ENCODE peak calls at places on chromosomes 11 and 22, in nine cellular contexts. One of them, this sample, is unnamed.

GRCh38 chr11:96256213-96256580 is 86.8 kb downstream of the MAML2 start:
- DNase-seq in nucleus accumbens: no peak
- DNase-seq in suprapubic skin: no peak
- DNase-seq in HEK293T: no peak
- DNase-seq in tibial nerve: no peak
- DNase-seq in stimulated activated CD4-positive, alpha-beta T cell treated with anti-CD3 and anti-CD28 coated beads, Interleukin-15, amount 100 ng/mL, for 24 hours: no peak
- DNase-seq in NCI-H2107: no peak
- DNase-seq in kidney: no peak
- DNase-seq in sciatic nerve: no peak
- DNase-seq in this sample: no peak

GRCh38 chr11:19846654-19847330 is 134.2 kb downstream of the NAV2 start:
- DNase-seq in NCI-H2107: no peak
- DNase-seq in tibial nerve: no peak
- DNase-seq in HEK293T: no peak
- DNase-seq in nucleus accumbens: no peak
- DNase-seq in sciatic nerve: no peak
- DNase-seq in kidney: no peak
- DNase-seq in suprapubic skin: no peak
- DNase-seq in stimulated activated CD4-positive, alpha-beta T cell treated with anti-CD3 and anti-CD28 coated beads, Interleukin-15, amount 100 ng/mL, for 24 hours: no peak
- DNase-seq in this sample: no peak

GRCh38 chr11:83819936-83820549 is 533.9 kb upstream of the CCDC90B start:
- DNase-seq in nucleus accumbens: no peak
- DNase-seq in NCI-H2107: no peak
- DNase-seq in sciatic nerve: no peak
- DNase-seq in suprapubic skin: no peak
- DNase-seq in stimulated activated CD4-positive, alpha-beta T cell treated with anti-CD3 and anti-CD28 coated beads, Interleukin-15, amount 100 ng/mL, for 24 hours: no peak
- DNase-seq in kidney: no peak
- DNase-seq in HEK293T: peak
- DNase-seq in tibial nerve: no peak
- DNase-seq in this sample: peak

GRCh38 chr22:16960220-16960883 is 47.7 kb downstream of the GAB4 start:
- DNase-seq in HEK293T: peak
- DNase-seq in kidney: no peak
- DNase-seq in NCI-H2107: no peak
- DNase-seq in sciatic nerve: no peak
- DNase-seq in suprapubic skin: no peak
- DNase-seq in nucleus accumbens: no peak
- DNase-seq in tibial nerve: no peak
- DNase-seq in stimulated activated CD4-positive, alpha-beta T cell treated with anti-CD3 and anti-CD28 coated beads, Interleukin-15, amount 100 ng/mL, for 24 hours: no peak
- DNase-seq in this sample: no peak

GRCh38 chr11:122724520-122724919 is 69.0 kb downstream of the UBASH3B start:
- DNase-seq in tibial nerve: no peak
- DNase-seq in stimulated activated CD4-positive, alpha-beta T cell treated with anti-CD3 and anti-CD28 coated beads, Interleukin-15, amount 100 ng/mL, for 24 hours: no peak
- DNase-seq in HEK293T: no peak
- DNase-seq in sciatic nerve: no peak
- DNase-seq in kidney: no peak
- DNase-seq in nucleus accumbens: no peak
- DNase-seq in NCI-H2107: no peak
- DNase-seq in suprapubic skin: no peak
- DNase-seq in this sample: no peak

GRCh38 chr22:30694171-30694637 is 470 bp upstream of the OSBP2 start:
- DNase-seq in tibial nerve: no peak
- DNase-seq in nucleus accumbens: peak
- DNase-seq in kidney: peak
- DNase-seq in HEK293T: peak
- DNase-seq in NCI-H2107: peak
- DNase-seq in suprapubic skin: no peak
- DNase-seq in stimulated activated CD4-positive, alpha-beta T cell treated with anti-CD3 and anti-CD28 coated beads, Interleukin-15, amount 100 ng/mL, for 24 hours: peak
- DNase-seq in sciatic nerve: peak
- DNase-seq in this sample: peak

GRCh38 chr11:12862761-12863469 is 146.2 kb upstream of the RASSF10 start:
- DNase-seq in NCI-H2107: no peak
- DNase-seq in nucleus accumbens: no peak
- DNase-seq in suprapubic skin: no peak
- DNase-seq in HEK293T: peak
- DNase-seq in tibial nerve: peak
- DNase-seq in kidney: peak
- DNase-seq in sciatic nerve: peak
- DNase-seq in stimulated activated CD4-positive, alpha-beta T cell treated with anti-CD3 and anti-CD28 coated beads, Interleukin-15, amount 100 ng/mL, for 24 hours: no peak
- DNase-seq in this sample: no peak

GRCh38 chr22:45830531-45831245 is 146.3 kb downstream of the WNT7B start:
- DNase-seq in stimulated activated CD4-positive, alpha-beta T cell treated with anti-CD3 and anti-CD28 coated beads, Interleukin-15, amount 100 ng/mL, for 24 hours: no peak
- DNase-seq in suprapubic skin: no peak
- DNase-seq in sciatic nerve: no peak
- DNase-seq in nucleus accumbens: no peak
- DNase-seq in kidney: no peak
- DNase-seq in HEK293T: no peak
- DNase-seq in tibial nerve: no peak
- DNase-seq in NCI-H2107: no peak
- DNase-seq in this sample: peak

GRCh38 chr11:12092714-12093113 is 17.7 kb upstream of the MICAL2 start:
- DNase-seq in nucleus accumbens: no peak
- DNase-seq in HEK293T: no peak
- DNase-seq in stimulated activated CD4-positive, alpha-beta T cell treated with anti-CD3 and anti-CD28 coated beads, Interleukin-15, amount 100 ng/mL, for 24 hours: no peak
- DNase-seq in NCI-H2107: peak
- DNase-seq in tibial nerve: no peak
- DNase-seq in kidney: no peak
- DNase-seq in suprapubic skin: peak
- DNase-seq in sciatic nerve: no peak
- DNase-seq in this sample: no peak

GRCh38 chr11:66346476-66347424 is 679 bp downstream of the B4GAT1 start:
- DNase-seq in tibial nerve: no peak
- DNase-seq in kidney: peak
- DNase-seq in nucleus accumbens: no peak
- DNase-seq in sciatic nerve: no peak
- DNase-seq in stimulated activated CD4-positive, alpha-beta T cell treated with anti-CD3 and anti-CD28 coated beads, Interleukin-15, amount 100 ng/mL, for 24 hours: peak
- DNase-seq in suprapubic skin: no peak
- DNase-seq in HEK293T: no peak
- DNase-seq in NCI-H2107: no peak
- DNase-seq in this sample: no peak

GRCh38 chr11:121643530-121644512 is 191.1 kb upstream of the SORL1-AS1 start:
- DNase-seq in NCI-H2107: no peak
- DNase-seq in kidney: no peak
- DNase-seq in sciatic nerve: no peak
- DNase-seq in stimulated activated CD4-positive, alpha-beta T cell treated with anti-CD3 and anti-CD28 coated beads, Interleukin-15, amount 100 ng/mL, for 24 hours: no peak
- DNase-seq in nucleus accumbens: no peak
- DNase-seq in suprapubic skin: no peak
- DNase-seq in tibial nerve: no peak
- DNase-seq in HEK293T: no peak
- DNase-seq in this sample: no peak

GRCh38 chr11:63250162-63251050 is 7.0 kb upstream of the SLC22A25 start:
- DNase-seq in tibial nerve: no peak
- DNase-seq in sciatic nerve: no peak
- DNase-seq in suprapubic skin: no peak
- DNase-seq in stimulated activated CD4-positive, alpha-beta T cell treated with anti-CD3 and anti-CD28 coated beads, Interleukin-15, amount 100 ng/mL, for 24 hours: no peak
- DNase-seq in nucleus accumbens: no peak
- DNase-seq in kidney: no peak
- DNase-seq in NCI-H2107: no peak
- DNase-seq in HEK293T: no peak
- DNase-seq in this sample: no peak

GRCh38 chr11:65776196-65776595 is 4.6 kb downstream of the AP5B1 start:
- DNase-seq in nucleus accumbens: no peak
- DNase-seq in suprapubic skin: peak
- DNase-seq in sciatic nerve: peak
- DNase-seq in stimulated activated CD4-positive, alpha-beta T cell treated with anti-CD3 and anti-CD28 coated beads, Interleukin-15, amount 100 ng/mL, for 24 hours: no peak
- DNase-seq in kidney: no peak
- DNase-seq in HEK293T: no peak
- DNase-seq in NCI-H2107: no peak
- DNase-seq in tibial nerve: no peak
- DNase-seq in this sample: no peak

GRCh38 chr11:76510060-76511047 is 65.5 kb downstream of the EMSY start:
- DNase-seq in sciatic nerve: no peak
- DNase-seq in tibial nerve: no peak
- DNase-seq in HEK293T: no peak
- DNase-seq in suprapubic skin: no peak
- DNase-seq in NCI-H2107: no peak
- DNase-seq in kidney: no peak
- DNase-seq in stimulated activated CD4-positive, alpha-beta T cell treated with anti-CD3 and anti-CD28 coated beads, Interleukin-15, amount 100 ng/mL, for 24 hours: no peak
- DNase-seq in nucleus accumbens: no peak
- DNase-seq in this sample: no peak

GRCh38 chr11:16252373-16252772 is 104.0 kb downstream of the SOX6 start:
- DNase-seq in HEK293T: peak
- DNase-seq in stimulated activated CD4-positive, alpha-beta T cell treated with anti-CD3 and anti-CD28 coated beads, Interleukin-15, amount 100 ng/mL, for 24 hours: no peak
- DNase-seq in NCI-H2107: no peak
- DNase-seq in kidney: no peak
- DNase-seq in nucleus accumbens: no peak
- DNase-seq in tibial nerve: no peak
- DNase-seq in suprapubic skin: no peak
- DNase-seq in sciatic nerve: no peak
- DNase-seq in this sample: peak

GRCh38 chr22:27993201-27993635 is 74.2 kb upstream of the PITPNB start:
- DNase-seq in nucleus accumbens: no peak
- DNase-seq in suprapubic skin: peak
- DNase-seq in stimulated activated CD4-positive, alpha-beta T cell treated with anti-CD3 and anti-CD28 coated beads, Interleukin-15, amount 100 ng/mL, for 24 hours: no peak
- DNase-seq in NCI-H2107: no peak
- DNase-seq in sciatic nerve: peak
- DNase-seq in HEK293T: no peak
- DNase-seq in tibial nerve: peak
- DNase-seq in kidney: peak
- DNase-seq in this sample: no peak

GRCh38 chr22:26587991-26588613 is 1.8 kb downstream of the TPST2 start:
- DNase-seq in nucleus accumbens: no peak
- DNase-seq in stimulated activated CD4-positive, alpha-beta T cell treated with anti-CD3 and anti-CD28 coated beads, Interleukin-15, amount 100 ng/mL, for 24 hours: no peak
- DNase-seq in sciatic nerve: no peak
- DNase-seq in tibial nerve: no peak
- DNase-seq in NCI-H2107: no peak
- DNase-seq in HEK293T: no peak
- DNase-seq in kidney: no peak
- DNase-seq in suprapubic skin: no peak
- DNase-seq in this sample: no peak

GRCh38 chr11:45411221-45411946 is 125.2 kb upstream of the SYT13 start:
- DNase-seq in stimulated activated CD4-positive, alpha-beta T cell treated with anti-CD3 and anti-CD28 coated beads, Interleukin-15, amount 100 ng/mL, for 24 hours: no peak
- DNase-seq in suprapubic skin: no peak
- DNase-seq in nucleus accumbens: no peak
- DNase-seq in NCI-H2107: no peak
- DNase-seq in kidney: no peak
- DNase-seq in tibial nerve: no peak
- DNase-seq in sciatic nerve: no peak
- DNase-seq in HEK293T: no peak
- DNase-seq in this sample: no peak

GRCh38 chr11:11510939-11511338 is 110.9 kb downstream of the GALNT18 start:
- DNase-seq in kidney: peak
- DNase-seq in suprapubic skin: no peak
- DNase-seq in HEK293T: no peak
- DNase-seq in NCI-H2107: peak
- DNase-seq in tibial nerve: peak
- DNase-seq in nucleus accumbens: peak
- DNase-seq in stimulated activated CD4-positive, alpha-beta T cell treated with anti-CD3 and anti-CD28 coated beads, Interleukin-15, amount 100 ng/mL, for 24 hours: no peak
- DNase-seq in sciatic nerve: no peak
- DNase-seq in this sample: no peak

GRCh38 chr22:38957046-38957770 is at the start of gene APOBEC3A:
- DNase-seq in NCI-H2107: no peak
- DNase-seq in stimulated activated CD4-positive, alpha-beta T cell treated with anti-CD3 and anti-CD28 coated beads, Interleukin-15, amount 100 ng/mL, for 24 hours: no peak
- DNase-seq in nucleus accumbens: no peak
- DNase-seq in HEK293T: no peak
- DNase-seq in tibial nerve: no peak
- DNase-seq in sciatic nerve: no peak
- DNase-seq in kidney: peak
- DNase-seq in suprapubic skin: no peak
- DNase-seq in this sample: no peak

GRCh38 chr22:30251661-30252226 is 5.2 kb upstream of the LIF start:
- DNase-seq in NCI-H2107: no peak
- DNase-seq in sciatic nerve: no peak
- DNase-seq in nucleus accumbens: no peak
- DNase-seq in HEK293T: no peak
- DNase-seq in stimulated activated CD4-positive, alpha-beta T cell treated with anti-CD3 and anti-CD28 coated beads, Interleukin-15, amount 100 ng/mL, for 24 hours: no peak
- DNase-seq in tibial nerve: no peak
- DNase-seq in suprapubic skin: no peak
- DNase-seq in kidney: no peak
- DNase-seq in this sample: peak

GRCh38 chr22:29697853-29698598 is 21.8 kb upstream of the CABP7 start:
- DNase-seq in NCI-H2107: no peak
- DNase-seq in sciatic nerve: no peak
- DNase-seq in nucleus accumbens: no peak
- DNase-seq in tibial nerve: no peak
- DNase-seq in stimulated activated CD4-positive, alpha-beta T cell treated with anti-CD3 and anti-CD28 coated beads, Interleukin-15, amount 100 ng/mL, for 24 hours: no peak
- DNase-seq in HEK293T: no peak
- DNase-seq in kidney: no peak
- DNase-seq in suprapubic skin: no peak
- DNase-seq in this sample: no peak

GRCh38 chr11:117145393-117145761 is 1.3 kb downstream of the PAFAH1B2 start:
- DNase-seq in kidney: no peak
- DNase-seq in nucleus accumbens: no peak
- DNase-seq in tibial nerve: no peak
- DNase-seq in suprapubic skin: no peak
- DNase-seq in NCI-H2107: no peak
- DNase-seq in stimulated activated CD4-positive, alpha-beta T cell treated with anti-CD3 and anti-CD28 coated beads, Interleukin-15, amount 100 ng/mL, for 24 hours: peak
- DNase-seq in HEK293T: peak
- DNase-seq in sciatic nerve: no peak
- DNase-seq in this sample: peak

GRCh38 chr11:79314906-79315689 is 125.7 kb downstream of the TENM4 start:
- DNase-seq in nucleus accumbens: no peak
- DNase-seq in tibial nerve: no peak
- DNase-seq in NCI-H2107: no peak
- DNase-seq in stimulated activated CD4-positive, alpha-beta T cell treated with anti-CD3 and anti-CD28 coated beads, Interleukin-15, amount 100 ng/mL, for 24 hours: no peak
- DNase-seq in HEK293T: no peak
- DNase-seq in kidney: no peak
- DNase-seq in sciatic nerve: no peak
- DNase-seq in suprapubic skin: no peak
- DNase-seq in this sample: peak

GRCh38 chr11:116605543-116605942 is 167.2 kb downstream of the BUD13 start:
- DNase-seq in nucleus accumbens: no peak
- DNase-seq in HEK293T: peak
- DNase-seq in sciatic nerve: no peak
- DNase-seq in NCI-H2107: no peak
- DNase-seq in stimulated activated CD4-positive, alpha-beta T cell treated with anti-CD3 and anti-CD28 coated beads, Interleukin-15, amount 100 ng/mL, for 24 hours: peak
- DNase-seq in tibial nerve: no peak
- DNase-seq in kidney: no peak
- DNase-seq in suprapubic skin: no peak
- DNase-seq in this sample: peak

GRCh38 chr11:64862914-64863313 is 15.5 kb downstream of the EHD1 start:
- DNase-seq in sciatic nerve: no peak
- DNase-seq in suprapubic skin: no peak
- DNase-seq in HEK293T: no peak
- DNase-seq in nucleus accumbens: no peak
- DNase-seq in tibial nerve: no peak
- DNase-seq in NCI-H2107: no peak
- DNase-seq in stimulated activated CD4-positive, alpha-beta T cell treated with anti-CD3 and anti-CD28 coated beads, Interleukin-15, amount 100 ng/mL, for 24 hours: no peak
- DNase-seq in kidney: no peak
- DNase-seq in this sample: no peak

GRCh38 chr22:39559456-39560105 is 11.0 kb upstream of the CACNA1I start:
- DNase-seq in suprapubic skin: no peak
- DNase-seq in kidney: no peak
- DNase-seq in HEK293T: peak
- DNase-seq in nucleus accumbens: no peak
- DNase-seq in sciatic nerve: no peak
- DNase-seq in stimulated activated CD4-positive, alpha-beta T cell treated with anti-CD3 and anti-CD28 coated beads, Interleukin-15, amount 100 ng/mL, for 24 hours: no peak
- DNase-seq in NCI-H2107: no peak
- DNase-seq in tibial nerve: no peak
- DNase-seq in this sample: peak

GRCh38 chr11:66820381-66820780 is 22.9 kb upstream of the RCE1 start:
- DNase-seq in stimulated activated CD4-positive, alpha-beta T cell treated with anti-CD3 and anti-CD28 coated beads, Interleukin-15, amount 100 ng/mL, for 24 hours: no peak
- DNase-seq in sciatic nerve: no peak
- DNase-seq in HEK293T: no peak
- DNase-seq in tibial nerve: no peak
- DNase-seq in suprapubic skin: no peak
- DNase-seq in NCI-H2107: no peak
- DNase-seq in kidney: no peak
- DNase-seq in nucleus accumbens: no peak
- DNase-seq in this sample: no peak

GRCh38 chr22:47092896-47093311 is 330.5 kb downstream of the TBC1D22A start:
- DNase-seq in kidney: no peak
- DNase-seq in tibial nerve: no peak
- DNase-seq in suprapubic skin: no peak
- DNase-seq in NCI-H2107: no peak
- DNase-seq in nucleus accumbens: no peak
- DNase-seq in sciatic nerve: no peak
- DNase-seq in stimulated activated CD4-positive, alpha-beta T cell treated with anti-CD3 and anti-CD28 coated beads, Interleukin-15, amount 100 ng/mL, for 24 hours: no peak
- DNase-seq in HEK293T: no peak
- DNase-seq in this sample: no peak

GRCh38 chr11:65906602-65907001 is 6.4 kb upstream of the FOSL1 start:
- DNase-seq in tibial nerve: no peak
- DNase-seq in suprapubic skin: no peak
- DNase-seq in NCI-H2107: no peak
- DNase-seq in nucleus accumbens: no peak
- DNase-seq in kidney: no peak
- DNase-seq in HEK293T: no peak
- DNase-seq in sciatic nerve: no peak
- DNase-seq in stimulated activated CD4-positive, alpha-beta T cell treated with anti-CD3 and anti-CD28 coated beads, Interleukin-15, amount 100 ng/mL, for 24 hours: no peak
- DNase-seq in this sample: peak

This sample was measured in PC-3.